ENCODE peak calls at places on chromosomes 16 and 17, in nine cellular contexts. One of them, this sample, is unnamed.

GRCh38 chr16:1706386-1707192 is 594 bp downstream of the MAPK8IP3 start:
- DNase-seq in omental fat pad: no peak
- DNase-seq in neural crest cell: no peak
- DNase-seq in H9: no peak
- DNase-seq in Calu3: no peak
- DNase-seq in stimulated activated naive CD4-positive, alpha-beta T cell: peak
- DNase-seq in SJCRH30: peak
- DNase-seq in body of pancreas: no peak
- DNase-seq in esophagus squamous epithelium: no peak
- DNase-seq in this sample: no peak

GRCh38 chr16:2776500-2777139 is 460 bp downstream of the ELOB start:
- DNase-seq in H9: no peak
- DNase-seq in SJCRH30: peak
- DNase-seq in Calu3: no peak
- DNase-seq in esophagus squamous epithelium: no peak
- DNase-seq in neural crest cell: no peak
- DNase-seq in body of pancreas: no peak
- DNase-seq in omental fat pad: no peak
- DNase-seq in stimulated activated naive CD4-positive, alpha-beta T cell: no peak
- DNase-seq in this sample: no peak

GRCh38 chr17:48143629-48144028 is 36.1 kb downstream of the SNX11 start:
- DNase-seq in body of pancreas: no peak
- DNase-seq in esophagus squamous epithelium: no peak
- DNase-seq in neural crest cell: no peak
- DNase-seq in omental fat pad: no peak
- DNase-seq in SJCRH30: no peak
- DNase-seq in H9: no peak
- DNase-seq in stimulated activated naive CD4-positive, alpha-beta T cell: no peak
- DNase-seq in Calu3: no peak
- DNase-seq in this sample: no peak

GRCh38 chr17:67365762-67366192 is 600 bp downstream of the PSMD12 start:
- DNase-seq in esophagus squamous epithelium: no peak
- DNase-seq in Calu3: no peak
- DNase-seq in body of pancreas: no peak
- DNase-seq in H9: no peak
- DNase-seq in SJCRH30: peak
- DNase-seq in omental fat pad: no peak
- DNase-seq in neural crest cell: no peak
- DNase-seq in stimulated activated naive CD4-positive, alpha-beta T cell: no peak
- DNase-seq in this sample: no peak

GRCh38 chr17:14204546-14204945 is 32.1 kb downstream of the CDRT15 start:
- DNase-seq in SJCRH30: no peak
- DNase-seq in body of pancreas: no peak
- DNase-seq in neural crest cell: no peak
- DNase-seq in stimulated activated naive CD4-positive, alpha-beta T cell: no peak
- DNase-seq in H9: no peak
- DNase-seq in Calu3: no peak
- DNase-seq in esophagus squamous epithelium: no peak
- DNase-seq in omental fat pad: no peak
- DNase-seq in this sample: no peak

GRCh38 chr16:56332464-56333079 is 92.8 kb downstream of the AMFR start:
- DNase-seq in esophagus squamous epithelium: no peak
- DNase-seq in omental fat pad: no peak
- DNase-seq in body of pancreas: peak
- DNase-seq in stimulated activated naive CD4-positive, alpha-beta T cell: no peak
- DNase-seq in Calu3: peak
- DNase-seq in SJCRH30: peak
- DNase-seq in H9: peak
- DNase-seq in neural crest cell: peak
- DNase-seq in this sample: peak

GRCh38 chr17:44070455-44071197 is at the start of gene G6PC3:
- DNase-seq in neural crest cell: peak
- DNase-seq in H9: peak
- DNase-seq in SJCRH30: peak
- DNase-seq in Calu3: peak
- DNase-seq in body of pancreas: peak
- DNase-seq in stimulated activated naive CD4-positive, alpha-beta T cell: peak
- DNase-seq in omental fat pad: peak
- DNase-seq in esophagus squamous epithelium: peak
- DNase-seq in this sample: peak

GRCh38 chr17:17491546-17491988 is 4.6 kb downstream of the RASD1 start:
- DNase-seq in body of pancreas: no peak
- DNase-seq in omental fat pad: no peak
- DNase-seq in Calu3: no peak
- DNase-seq in SJCRH30: no peak
- DNase-seq in stimulated activated naive CD4-positive, alpha-beta T cell: no peak
- DNase-seq in neural crest cell: no peak
- DNase-seq in H9: no peak
- DNase-seq in esophagus squamous epithelium: no peak
- DNase-seq in this sample: no peak

GRCh38 chr17:74271281-74271680 is 2.8 kb upstream of the DNAI2 start:
- DNase-seq in Calu3: no peak
- DNase-seq in stimulated activated naive CD4-positive, alpha-beta T cell: no peak
- DNase-seq in SJCRH30: no peak
- DNase-seq in esophagus squamous epithelium: no peak
- DNase-seq in body of pancreas: no peak
- DNase-seq in omental fat pad: no peak
- DNase-seq in neural crest cell: no peak
- DNase-seq in H9: no peak
- DNase-seq in this sample: no peak

GRCh38 chr17:34237458-34237857 is 17.6 kb upstream of the CCL2 start:
- DNase-seq in body of pancreas: no peak
- DNase-seq in esophagus squamous epithelium: no peak
- DNase-seq in SJCRH30: no peak
- DNase-seq in stimulated activated naive CD4-positive, alpha-beta T cell: no peak
- DNase-seq in H9: no peak
- DNase-seq in omental fat pad: no peak
- DNase-seq in neural crest cell: no peak
- DNase-seq in Calu3: no peak
- DNase-seq in this sample: no peak

This sample was measured in HCT116.